ENCODE peak calls at places on chromosome 12, in four cellular contexts. I, X, P and A are unnamed samples.

GRCh38 chr12:3117628-3118027 is 40.4 kb downstream of the TSPAN9 start:
- DNase-seq in P (no peak), X (peak), I (peak), A (no peak)

GRCh38 chr12:82461393-82461792 is 103.1 kb downstream of the METTL25 start:
- DNase-seq in P (no peak), X (no peak), I (no peak), A (no peak)

GRCh38 chr12:113464852-113465719 is 6.6 kb downstream of the LHX5 start:
- DNase-seq in P (no peak), X (no peak), I (no peak), A (no peak)

GRCh38 chr12:51345681-51346080 is 798 bp downstream of the CELA1 start:
- DNase-seq in X (peak), I (no peak), P (no peak), A (no peak)

GRCh38 chr12:110531741-110532333 is 29.7 kb downstream of the RAD9B start:
- DNase-seq in X (peak), I (no peak), P (no peak), A (no peak)

GRCh38 chr12:52186135-52186840 is 5.5 kb downstream of the KRT80 start:
- DNase-seq in X (peak), P (no peak), I (no peak), A (no peak)

GRCh38 chr12:7797698-7798398 is 8.6 kb downstream of the NANOG start:
- DNase-seq in P (no peak), I (no peak), X (peak), A (no peak)

GRCh38 chr12:1828863-1829262 is 8.5 kb downstream of the LRTM2 start:
- DNase-seq in I (peak), P (no peak), X (no peak), A (no peak)

GRCh38 chr12:12533238-12533829 is 29.3 kb downstream of the DUSP16 start:
- DNase-seq in X (no peak), P (no peak), I (no peak), A (peak)

GRCh38 chr12:49968431-49968830 is 4.3 kb upstream of the AQP6 start:
- DNase-seq in X (no peak), P (no peak), I (peak), A (no peak)

GRCh38 chr12:108414021-108414420 is 74.9 kb upstream of the CMKLR1 start:
- DNase-seq in P (no peak), I (no peak), X (no peak), A (no peak)

GRCh38 chr12:47813491-47814196 is 6.1 kb downstream of the HDAC7 start:
- DNase-seq in I (peak), X (peak), P (no peak), A (no peak)

GRCh38 chr12:109559200-109559505 is 14.2 kb downstream of the MMAB start:
- DNase-seq in P (no peak), X (no peak), I (peak), A (no peak)

GRCh38 chr12:23893611-23894010 is 55.9 kb downstream of the SOX5 start:
- DNase-seq in P (no peak), X (no peak), I (no peak), A (no peak)

GRCh38 chr12:49279706-49280159 is 14.9 kb downstream of the TUBA1C start:
- DNase-seq in X (no peak), I (no peak), P (no peak), A (peak)

GRCh38 chr12:52018448-52019122 is 11.8 kb downstream of the TAMALIN start:
- DNase-seq in P (no peak), X (no peak), I (no peak), A (no peak)

GRCh38 chr12:5554711-5555110 is 122.8 kb downstream of the NTF3 start:
- DNase-seq in X (no peak), P (no peak), I (no peak), A (no peak)